ENCODE peak calls at places on chromosomes 4 and X, in four cellular contexts. One of them, this sample, is unnamed.
A peak's percentile ranks its signal among the peaks of the same experiment; 100 is the strongest.

GRCh38 chr4:165606465-165607205 is 227.8 kb downstream of the CPE start:
- DNase-seq in stimulated activated CD8-positive, alpha-beta memory T cell treated with anti-CD3 and anti-CD28 coated beads, Interleukin-12 subunit alpha, Interleukin-12 subunit beta, amount 100 ng/mL, for 4 hours: no peak
- DNase-seq in anterior cingulate cortex: peak; percentile 8
- DNase-seq in heart left ventricle: no peak
- DNase-seq in this sample: no peak

GRCh38 chr4:104064650-104065577 is 345.1 kb upstream of the TACR3 start:
- DNase-seq in stimulated activated CD8-positive, alpha-beta memory T cell treated with anti-CD3 and anti-CD28 coated beads, Interleukin-12 subunit alpha, Interleukin-12 subunit beta, amount 100 ng/mL, for 4 hours: no peak
- DNase-seq in anterior cingulate cortex: peak; percentile 38
- DNase-seq in heart left ventricle: peak; percentile 25
- DNase-seq in this sample: peak; percentile 44

GRCh38 chr4:71944956-71945355 is 86.8 kb upstream of the NPFFR2 start:
- DNase-seq in stimulated activated CD8-positive, alpha-beta memory T cell treated with anti-CD3 and anti-CD28 coated beads, Interleukin-12 subunit alpha, Interleukin-12 subunit beta, amount 100 ng/mL, for 4 hours: no peak
- DNase-seq in anterior cingulate cortex: no peak
- DNase-seq in heart left ventricle: no peak
- DNase-seq in this sample: no peak

GRCh38 chr4:55297346-55297745 is 48.7 kb upstream of the SRD5A3 start:
- DNase-seq in stimulated activated CD8-positive, alpha-beta memory T cell treated with anti-CD3 and anti-CD28 coated beads, Interleukin-12 subunit alpha, Interleukin-12 subunit beta, amount 100 ng/mL, for 4 hours: no peak
- DNase-seq in anterior cingulate cortex: no peak
- DNase-seq in heart left ventricle: no peak
- DNase-seq in this sample: peak; percentile 34

GRCh38 chrX:124406294-124407013 is 60.1 kb downstream of the SH2D1A start:
- DNase-seq in stimulated activated CD8-positive, alpha-beta memory T cell treated with anti-CD3 and anti-CD28 coated beads, Interleukin-12 subunit alpha, Interleukin-12 subunit beta, amount 100 ng/mL, for 4 hours: peak; percentile 26
- DNase-seq in anterior cingulate cortex: peak; percentile 19
- DNase-seq in heart left ventricle: peak; percentile 29
- DNase-seq in this sample: peak; percentile 68

GRCh38 chrX:132614297-132614696 is 125.5 kb upstream of the MBNL3 start:
- DNase-seq in stimulated activated CD8-positive, alpha-beta memory T cell treated with anti-CD3 and anti-CD28 coated beads, Interleukin-12 subunit alpha, Interleukin-12 subunit beta, amount 100 ng/mL, for 4 hours: no peak
- DNase-seq in anterior cingulate cortex: no peak
- DNase-seq in heart left ventricle: no peak
- DNase-seq in this sample: no peak

GRCh38 chrX:15269618-15270521 is at the start of gene ASB9:
- DNase-seq in stimulated activated CD8-positive, alpha-beta memory T cell treated with anti-CD3 and anti-CD28 coated beads, Interleukin-12 subunit alpha, Interleukin-12 subunit beta, amount 100 ng/mL, for 4 hours: no peak
- DNase-seq in anterior cingulate cortex: peak; percentile 1
- DNase-seq in heart left ventricle: peak; percentile 41
- DNase-seq in this sample: peak; percentile 96

GRCh38 chrX:149760965-149761364 is 12.9 kb upstream of the HSFX1 start:
- DNase-seq in stimulated activated CD8-positive, alpha-beta memory T cell treated with anti-CD3 and anti-CD28 coated beads, Interleukin-12 subunit alpha, Interleukin-12 subunit beta, amount 100 ng/mL, for 4 hours: no peak
- DNase-seq in anterior cingulate cortex: no peak
- DNase-seq in heart left ventricle: no peak
- DNase-seq in this sample: no peak

GRCh38 chr4:77959566-77960338 is 97.1 kb downstream of the MRPL1 start:
- DNase-seq in stimulated activated CD8-positive, alpha-beta memory T cell treated with anti-CD3 and anti-CD28 coated beads, Interleukin-12 subunit alpha, Interleukin-12 subunit beta, amount 100 ng/mL, for 4 hours: no peak
- DNase-seq in anterior cingulate cortex: no peak
- DNase-seq in heart left ventricle: no peak
- DNase-seq in this sample: peak; percentile 18

GRCh38 chrX:152886716-152887115 is 11.2 kb upstream of the ZNF185 start:
- DNase-seq in stimulated activated CD8-positive, alpha-beta memory T cell treated with anti-CD3 and anti-CD28 coated beads, Interleukin-12 subunit alpha, Interleukin-12 subunit beta, amount 100 ng/mL, for 4 hours: no peak
- DNase-seq in anterior cingulate cortex: peak; percentile 2
- DNase-seq in heart left ventricle: no peak
- DNase-seq in this sample: no peak

GRCh38 chr4:134216436-134216835 is 14.8 kb upstream of the PABPC4L start:
- DNase-seq in stimulated activated CD8-positive, alpha-beta memory T cell treated with anti-CD3 and anti-CD28 coated beads, Interleukin-12 subunit alpha, Interleukin-12 subunit beta, amount 100 ng/mL, for 4 hours: no peak
- DNase-seq in anterior cingulate cortex: no peak
- DNase-seq in heart left ventricle: no peak
- DNase-seq in this sample: peak; percentile 68

GRCh38 chr4:83852085-83852451 is 316.2 kb downstream of the GPAT3 start:
- DNase-seq in stimulated activated CD8-positive, alpha-beta memory T cell treated with anti-CD3 and anti-CD28 coated beads, Interleukin-12 subunit alpha, Interleukin-12 subunit beta, amount 100 ng/mL, for 4 hours: no peak
- DNase-seq in anterior cingulate cortex: no peak
- DNase-seq in heart left ventricle: no peak
- DNase-seq in this sample: peak; percentile 5

GRCh38 chr4:93243262-93243661 is 585.3 kb upstream of the ATOH1 start:
- DNase-seq in stimulated activated CD8-positive, alpha-beta memory T cell treated with anti-CD3 and anti-CD28 coated beads, Interleukin-12 subunit alpha, Interleukin-12 subunit beta, amount 100 ng/mL, for 4 hours: no peak
- DNase-seq in anterior cingulate cortex: no peak
- DNase-seq in heart left ventricle: no peak
- DNase-seq in this sample: no peak

GRCh38 chrX:37926700-37927099 is 79.3 kb upstream of the DYNLT3 start:
- DNase-seq in stimulated activated CD8-positive, alpha-beta memory T cell treated with anti-CD3 and anti-CD28 coated beads, Interleukin-12 subunit alpha, Interleukin-12 subunit beta, amount 100 ng/mL, for 4 hours: no peak
- DNase-seq in anterior cingulate cortex: no peak
- DNase-seq in heart left ventricle: no peak
- DNase-seq in this sample: peak; percentile 25

GRCh38 chrX:8815460-8816065 is 14.4 kb upstream of the FAM9A start:
- DNase-seq in stimulated activated CD8-positive, alpha-beta memory T cell treated with anti-CD3 and anti-CD28 coated beads, Interleukin-12 subunit alpha, Interleukin-12 subunit beta, amount 100 ng/mL, for 4 hours: no peak
- DNase-seq in anterior cingulate cortex: no peak
- DNase-seq in heart left ventricle: no peak
- DNase-seq in this sample: peak; percentile 45

GRCh38 chr4:139740531-139741041 is 75.0 kb downstream of the MGST2 start:
- DNase-seq in stimulated activated CD8-positive, alpha-beta memory T cell treated with anti-CD3 and anti-CD28 coated beads, Interleukin-12 subunit alpha, Interleukin-12 subunit beta, amount 100 ng/mL, for 4 hours: no peak
- DNase-seq in anterior cingulate cortex: peak; percentile 74
- DNase-seq in heart left ventricle: peak; percentile 83
- DNase-seq in this sample: peak; percentile 6

GRCh38 chrX:40154853-40155616 is 57.3 kb upstream of the BCOR start:
- DNase-seq in stimulated activated CD8-positive, alpha-beta memory T cell treated with anti-CD3 and anti-CD28 coated beads, Interleukin-12 subunit alpha, Interleukin-12 subunit beta, amount 100 ng/mL, for 4 hours: no peak
- DNase-seq in anterior cingulate cortex: peak; percentile 4
- DNase-seq in heart left ventricle: peak; percentile 76
- DNase-seq in this sample: peak; percentile 44

GRCh38 chrX:42519666-42520231 is 258.2 kb downstream of the PPP1R2C start:
- DNase-seq in stimulated activated CD8-positive, alpha-beta memory T cell treated with anti-CD3 and anti-CD28 coated beads, Interleukin-12 subunit alpha, Interleukin-12 subunit beta, amount 100 ng/mL, for 4 hours: no peak
- DNase-seq in anterior cingulate cortex: no peak
- DNase-seq in heart left ventricle: no peak
- DNase-seq in this sample: peak; percentile 1

GRCh38 chr4:33974270-33974669 is 2270.0 kb downstream of the ARAP2 start:
- DNase-seq in stimulated activated CD8-positive, alpha-beta memory T cell treated with anti-CD3 and anti-CD28 coated beads, Interleukin-12 subunit alpha, Interleukin-12 subunit beta, amount 100 ng/mL, for 4 hours: no peak
- DNase-seq in anterior cingulate cortex: no peak
- DNase-seq in heart left ventricle: no peak
- DNase-seq in this sample: no peak

GRCh38 chrX:155070663-155070974 is 317 bp downstream of the CMC4 start:
- DNase-seq in stimulated activated CD8-positive, alpha-beta memory T cell treated with anti-CD3 and anti-CD28 coated beads, Interleukin-12 subunit alpha, Interleukin-12 subunit beta, amount 100 ng/mL, for 4 hours: no peak
- DNase-seq in anterior cingulate cortex: no peak
- DNase-seq in heart left ventricle: peak; percentile 14
- DNase-seq in this sample: no peak

GRCh38 chr4:98113005-98113404 is 30.3 kb downstream of the STPG2 start:
- DNase-seq in stimulated activated CD8-positive, alpha-beta memory T cell treated with anti-CD3 and anti-CD28 coated beads, Interleukin-12 subunit alpha, Interleukin-12 subunit beta, amount 100 ng/mL, for 4 hours: no peak
- DNase-seq in anterior cingulate cortex: peak; percentile 48
- DNase-seq in heart left ventricle: no peak
- DNase-seq in this sample: peak; percentile 20

GRCh38 chr4:98672583-98673281 is 14.3 kb upstream of the TSPAN5 start:
- DNase-seq in stimulated activated CD8-positive, alpha-beta memory T cell treated with anti-CD3 and anti-CD28 coated beads, Interleukin-12 subunit alpha, Interleukin-12 subunit beta, amount 100 ng/mL, for 4 hours: no peak
- DNase-seq in anterior cingulate cortex: no peak
- DNase-seq in heart left ventricle: no peak
- DNase-seq in this sample: no peak

GRCh38 chrX:39816871-39817731 is 280.7 kb downstream of the BCOR start:
- DNase-seq in stimulated activated CD8-positive, alpha-beta memory T cell treated with anti-CD3 and anti-CD28 coated beads, Interleukin-12 subunit alpha, Interleukin-12 subunit beta, amount 100 ng/mL, for 4 hours: no peak
- DNase-seq in anterior cingulate cortex: no peak
- DNase-seq in heart left ventricle: no peak
- DNase-seq in this sample: no peak

GRCh38 chr4:54098375-54098774 is 1.6 kb upstream of the GSX2 start:
- DNase-seq in stimulated activated CD8-positive, alpha-beta memory T cell treated with anti-CD3 and anti-CD28 coated beads, Interleukin-12 subunit alpha, Interleukin-12 subunit beta, amount 100 ng/mL, for 4 hours: no peak
- DNase-seq in anterior cingulate cortex: no peak
- DNase-seq in heart left ventricle: no peak
- DNase-seq in this sample: no peak

This sample was measured in A549.